ENCODE peak calls at places on chromosome 21, in six cellular contexts. R is thoracic aorta; C is CD8-positive, alpha-beta memory T cell; I is cardiac muscle cell; F is right lobe of liver; U is transverse colon. H is an unnamed sample. For H3K4me1, the result is how much of the 10 kb centered on the place peaks cover.

GRCh38 chr21:39116761-39117425 is 66.4 kb downstream of the PSMG1 start:
- DNase-seq in R (no peak), C (no peak), I (no peak), F (no peak), U (no peak), H (no peak)

GRCh38 chr21:28719731-28720130 is 272.9 kb downstream of the LTN1 start:
- DNase-seq in R (no peak), C (no peak), I (no peak), F (no peak), U (no peak), H (no peak)

GRCh38 chr21:38289697-38290096 is 32.9 kb downstream of the KCNJ15 start:
- DNase-seq in R (no peak), C (no peak), I (no peak), F (no peak), U (peak), H (no peak)

GRCh38 chr21:17742181-17742580 is 77.0 kb downstream of the C21orf91 start:
- DNase-seq in R (no peak), C (no peak), I (no peak), F (no peak), U (no peak), H (no peak)

GRCh38 chr21:38315155-38315554 is 58.4 kb downstream of the KCNJ15 start:
- DNase-seq in R (no peak), C (no peak), I (no peak), F (no peak), U (no peak), H (no peak)

GRCh38 chr21:39055167-39055767 is 128.0 kb downstream of the PSMG1 start:
- DNase-seq in R (no peak), C (no peak), I (no peak), F (no peak), U (no peak), H (no peak)

GRCh38 chr21:38669186-38669585 is 136.5 kb upstream of the ETS2 start:
- DNase-seq in R (no peak), C (no peak), I (peak), F (no peak), U (peak), H (no peak)

GRCh38 chr21:22791986-22792560 is 1793.9 kb downstream of the NCAM2 start:
- DNase-seq in R (no peak), C (no peak), I (peak), F (no peak), U (no peak), H (no peak)

GRCh38 chr21:25506887-25507286 is 100.4 kb downstream of the MRPL39 start:
- DNase-seq in R (no peak), C (no peak), I (no peak), F (no peak), U (no peak), H (no peak)

GRCh38 chr21:26148834-26149354 is 21.7 kb downstream of the APP start:
- DNase-seq in R (no peak), C (no peak), I (no peak), F (no peak), U (no peak), H (no peak)

GRCh38 chr21:32592929-32593502 is 7.7 kb upstream of the TCP10L start:
- DNase-seq in R (no peak), C (no peak), I (no peak), F (peak), U (no peak), H (no peak)

GRCh38 chr21:33396966-33397365 is 6.2 kb upstream of the IFNGR2 start:
- DNase-seq in R (no peak), C (no peak), I (no peak), F (no peak), U (no peak), H (no peak)

GRCh38 chr21:38258803-38259485 is 2.2 kb downstream of the KCNJ15 start:
- DNase-seq in R (no peak), C (no peak), I (no peak), F (no peak), U (no peak), H (no peak)

GRCh38 chr21:45103966-45104520 is 29.7 kb downstream of the ADARB1 start:
- DNase-seq in R (no peak), C (no peak), I (no peak), F (no peak), U (no peak), H (no peak)

GRCh38 chr21:45105906-45106485 is 31.6 kb downstream of the ADARB1 start:
- DNase-seq in R (no peak), C (no peak), I (no peak), F (no peak), U (no peak), H (no peak)

GRCh38 chr21:45104560-45104959 is 30.2 kb downstream of the ADARB1 start:
- DNase-seq in R (no peak), C (no peak), I (no peak), F (peak), U (peak), H (no peak)

GRCh38 chr21:45100866-45101265 is 26.5 kb downstream of the ADARB1 start:
- DNase-seq in R (no peak), C (no peak), I (no peak), F (no peak), U (no peak), H (no peak)

GRCh38 chr21:45102391-45102932 is 28.1 kb downstream of the ADARB1 start:
- DNase-seq in R (no peak), C (no peak), I (no peak), F (no peak), U (peak), H (no peak)
- H3K4me1 ChIP-seq in R (half or more), C (under half), I (under half), F (under half), U (under half), H (half or more)

GRCh38 chr21:34812510-34813265 is 143.9 kb downstream of the CLIC6 start:
- DNase-seq in R (no peak), C (no peak), I (no peak), F (no peak), U (no peak), H (no peak)
- H3K4me1 ChIP-seq in R (under half), C (half or more), I (under half), F (under half), U (under half), H (under half)

GRCh38 chr21:41215856-41216408 is 48.0 kb downstream of the BACE2 start:
- DNase-seq in R (no peak), C (no peak), I (no peak), F (no peak), U (no peak), H (no peak)
- H3K4me1 ChIP-seq in R (under half), C (under half), I (under half), F (under half), U (under half), H (under half)

DNA sequence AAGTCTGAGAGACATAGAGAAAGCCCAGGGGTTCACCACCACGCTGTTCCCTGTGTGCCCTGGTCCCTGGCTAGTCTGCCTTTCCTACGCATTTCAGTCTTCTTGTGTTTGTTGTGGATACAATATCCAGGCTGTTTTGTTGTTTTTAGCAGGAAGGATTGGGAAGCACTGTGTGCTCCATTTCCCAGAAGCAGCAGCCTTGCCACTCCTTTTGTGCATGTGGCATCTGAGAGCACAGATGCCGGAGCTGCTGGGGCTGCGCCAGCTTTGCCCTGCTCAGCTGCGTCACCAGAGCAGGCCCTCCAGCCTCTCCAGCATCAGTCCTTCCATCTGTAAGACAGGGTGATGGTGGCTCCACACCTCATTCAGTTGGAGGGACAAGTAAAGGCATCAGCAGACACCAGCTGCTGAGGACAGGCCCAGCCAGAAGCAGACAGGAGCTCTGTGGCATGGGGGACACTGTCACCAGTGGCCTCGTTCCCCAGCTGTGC is 94.4 kb upstream of the COL6A1 start:
- DNase-seq in R (no peak), C (no peak), I (no peak), F (no peak), U (no peak), H (no peak)
- H3K4me1 ChIP-seq in R (under half), C (half or more), I (under half), F (under half), U (under half), H (under half)

DNA sequence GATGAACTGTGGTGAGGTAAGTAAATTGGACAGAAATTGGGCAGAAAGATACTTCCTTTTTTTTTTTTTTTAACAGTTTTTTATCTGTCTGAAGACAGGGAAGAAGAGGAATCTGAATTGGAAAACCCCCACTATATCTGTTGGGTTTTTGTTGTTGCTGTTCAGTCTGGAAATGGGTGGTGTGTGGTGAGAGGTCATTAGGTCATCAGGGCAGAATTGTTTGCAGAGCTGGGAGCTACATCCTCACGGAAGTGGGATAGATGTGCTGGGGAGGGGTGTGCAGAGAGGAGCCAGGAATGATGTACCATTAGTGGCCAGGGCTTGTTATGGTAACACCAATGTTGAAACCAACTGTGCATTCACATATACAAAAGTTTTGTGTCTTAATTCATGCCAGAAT is 12.3 kb downstream of the USP25 start:
- DNase-seq in R (no peak), C (no peak), I (no peak), F (no peak), U (no peak), H (no peak)
- H3K4me1 ChIP-seq in R (under half), C (half or more), I (under half), F (under half), U (half or more), H (under half)

H was measured in esophagus squamous epithelium.